ENCODE peak calls at places on chromosomes 16 and 17, in four cellular contexts. X, O, M and R are unnamed samples.

GRCh38 chr16:10895053-10895946 is 18.3 kb downstream of the CIITA start:
- DNase-seq in X (peak), O (peak), M (no peak), R (no peak)

GRCh38 chr16:84239910-84240309 is at the start of gene KCNG4:
- DNase-seq in X (no peak), O (no peak), M (no peak), R (no peak)

GRCh38 chr17:64574646-64575045 is 67.9 kb downstream of the CEP95 start:
- DNase-seq in X (no peak), O (no peak), M (no peak), R (no peak)

GRCh38 chr17:73952136-73952497 is 251.4 kb upstream of the RPL38 start:
- DNase-seq in X (peak), O (no peak), M (no peak), R (no peak)

GRCh38 chr16:23827245-23827543 is 8.6 kb upstream of the PRKCB start:
- DNase-seq in X (no peak), O (no peak), M (no peak), R (no peak)

GRCh38 chr16:21598676-21599157 is 660 bp upstream of the METTL9 start:
- DNase-seq in X (no peak), O (no peak), M (peak), R (no peak)

GRCh38 chr17:62854026-62854425 is 45.9 kb upstream of the MARCHF10 start:
- DNase-seq in X (no peak), O (no peak), M (no peak), R (no peak)

GRCh38 chr16:56233795-56234566 is 42.7 kb downstream of the GNAO1 start:
- DNase-seq in X (no peak), O (no peak), M (no peak), R (no peak)

GRCh38 chr17:45149669-45150603 is 1.7 kb downstream of the HEXIM1 start:
- DNase-seq in X (no peak), O (no peak), M (no peak), R (peak)

GRCh38 chr17:9957244-9957643 is 52.2 kb upstream of the RCVRN start:
- DNase-seq in X (no peak), O (no peak), M (no peak), R (no peak)

GRCh38 chr17:56995776-56996175 is 17.8 kb downstream of the SCPEP1 start:
- DNase-seq in X (no peak), O (no peak), M (no peak), R (no peak)

GRCh38 chr16:53817117-53817516 is 113.2 kb downstream of the FTO start:
- DNase-seq in X (no peak), O (peak), M (no peak), R (no peak)

GRCh38 chr16:48384982-48385271 is 286 bp downstream of the SIAH1 start:
- DNase-seq in X (no peak), O (no peak), M (no peak), R (peak)

GRCh38 chr16:88733630-88734360 is 27.5 kb downstream of the CTU2 start:
- DNase-seq in X (no peak), O (no peak), M (no peak), R (no peak)

GRCh38 chr16:83068686-83069085 is 441.9 kb downstream of the CDH13 start:
- DNase-seq in X (no peak), O (peak), M (no peak), R (no peak)

GRCh38 chr17:28949185-28950016 is 1.9 kb downstream of the PHF12 start:
- DNase-seq in X (peak), O (peak), M (peak), R (peak)

GRCh38 chr16:66439051-66439730 is 12.1 kb downstream of the BEAN1 start:
- DNase-seq in X (no peak), O (no peak), M (no peak), R (no peak)

GRCh38 chr17:79837888-79838540 is 1.2 kb downstream of the CBX4 start:
- DNase-seq in X (no peak), O (peak), M (no peak), R (no peak)

GRCh38 chr17:76404976-76405563 is 20.7 kb downstream of the SPHK1 start:
- DNase-seq in X (no peak), O (no peak), M (no peak), R (no peak)

GRCh38 chr16:53034306-53034705 is 18.4 kb downstream of the CHD9NB start:
- DNase-seq in X (no peak), O (no peak), M (no peak), R (no peak)

GRCh38 chr17:17538417-17539391 is 42.5 kb upstream of the RASD1 start:
- DNase-seq in X (no peak), O (no peak), M (no peak), R (peak)

GRCh38 chr17:35700157-35700556 is 31.3 kb upstream of the RASL10B start:
- DNase-seq in X (no peak), O (no peak), M (no peak), R (no peak)

GRCh38 chr17:78281249-78281865 is 49.9 kb downstream of the TMEM235 start:
- DNase-seq in X (no peak), O (no peak), M (no peak), R (no peak)

GRCh38 chr16:6111390-6111789 is 1013.8 kb upstream of the EEF2KMT start:
- DNase-seq in X (no peak), O (no peak), M (no peak), R (no peak)

GRCh38 chr16:72399811-72400210 is 227.9 kb upstream of the PMFBP1 start:
- DNase-seq in X (no peak), O (no peak), M (no peak), R (no peak)

GRCh38 chr17:38893612-38894011 is 23.8 kb downstream of the LASP1 start:
- DNase-seq in X (no peak), O (no peak), M (no peak), R (no peak)

GRCh38 chr17:9217151-9218067 is 196.1 kb downstream of the NTN1 start:
- DNase-seq in X (no peak), O (no peak), M (no peak), R (no peak)

GRCh38 chr16:673399-673991 is 2.0 kb upstream of the RHBDL1 start:
- DNase-seq in X (no peak), O (no peak), M (no peak), R (no peak)

GRCh38 chr16:46898006-46898405 is 13.8 kb downstream of the GPT2 start:
- DNase-seq in X (no peak), O (no peak), M (no peak), R (no peak)

GRCh38 chr16:52597073-52597771 is 50.3 kb upstream of the TOX3 start:
- DNase-seq in X (no peak), O (no peak), M (no peak), R (no peak)